ENCODE peak calls at places on chromosome 15, in five cellular contexts. X, T, Y, N and F are unnamed samples. For H3K9me3, the result is how much of the 10 kb centered on the place peaks cover.

GRCh38 chr15:50943623-50944022 is 35.1 kb downstream of the AP4E1 start:
- DNase-seq in X (no peak), T (no peak), Y (no peak), N (no peak), F (no peak)

GRCh38 chr15:66722757-66723540 is 20.9 kb downstream of the SMAD6 start:
- DNase-seq in X (no peak), T (no peak), Y (no peak), N (no peak), F (no peak)

GRCh38 chr15:77901251-77901881 is 176.1 kb downstream of the TBC1D2B start:
- DNase-seq in X (no peak), T (no peak), Y (no peak), N (no peak), F (no peak)

GRCh38 chr15:41607033-41607432 is 48.0 kb downstream of the TYRO3 start:
- DNase-seq in X (peak), T (no peak), Y (no peak), N (no peak), F (no peak)

GRCh38 chr15:99726333-99726732 is 6.9 kb downstream of the LYSMD4 start:
- DNase-seq in X (no peak), T (no peak), Y (no peak), N (no peak), F (no peak)

GRCh38 chr15:74340139-74340538 is 27.3 kb downstream of the CYP11A1 start:
- DNase-seq in X (no peak), T (no peak), Y (no peak), N (no peak), F (no peak)

GRCh38 chr15:63509056-63509696 is 4.8 kb downstream of the USP3 start:
- DNase-seq in X (no peak), T (no peak), Y (no peak), N (no peak), F (no peak)

GRCh38 chr15:77481670-77482069 is 61.0 kb downstream of the HMG20A start:
- DNase-seq in X (no peak), T (no peak), Y (no peak), N (no peak), F (no peak)

GRCh38 chr15:100928632-100929280 is 9.6 kb downstream of the LRRK1 start:
- DNase-seq in X (no peak), T (no peak), Y (no peak), N (no peak), F (no peak)

GRCh38 chr15:44584162-44584749 is 47.3 kb downstream of the EIF3J start:
- DNase-seq in X (peak), T (no peak), Y (peak), N (peak), F (no peak)

GRCh38 chr15:85289677-85290365 is 90.6 kb upstream of the AKAP13 start:
- DNase-seq in X (peak), T (no peak), Y (peak), N (peak), F (no peak)

GRCh38 chr15:90839187-90840071 is 29.0 kb upstream of the FURIN start:
- DNase-seq in X (peak), T (no peak), Y (peak), N (no peak), F (no peak)

GRCh38 chr15:38647683-38648082 is 83.1 kb upstream of the RASGRP1 start:
- DNase-seq in X (peak), T (no peak), Y (no peak), N (no peak), F (no peak)

GRCh38 chr15:65097651-65098263 is 17.2 kb downstream of the UBAP1L start:
- DNase-seq in X (no peak), T (no peak), Y (no peak), N (no peak), F (no peak)

GRCh38 chr15:25182736-25183445 is 228.1 kb downstream of the SNRPN start:
- DNase-seq in X (no peak), T (no peak), Y (no peak), N (no peak), F (no peak)
- H3K9me3 ChIP-seq in X (under half), T (under half), Y (under half), N (under half), F (under half)

DNA sequence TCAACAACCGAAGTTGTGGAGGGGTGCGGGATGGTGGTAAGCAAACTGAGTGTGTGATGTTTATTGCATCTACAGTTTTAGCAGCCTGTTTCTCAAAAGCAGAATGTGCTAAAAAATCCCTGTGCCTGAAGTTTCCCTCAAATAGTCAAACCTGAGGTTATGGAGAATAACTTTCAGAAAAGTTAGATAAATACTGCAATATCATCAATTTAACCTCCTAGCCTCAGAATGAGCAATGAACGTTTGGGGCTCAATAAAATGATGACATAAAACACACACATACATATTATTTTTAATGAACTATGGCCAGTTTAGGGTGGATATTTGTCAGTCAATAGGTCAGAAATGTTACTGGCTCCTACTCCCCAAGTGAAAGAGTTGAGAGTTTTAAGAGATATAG is 201.6 kb downstream of the SEMA6D start:
- DNase-seq in X (no peak), T (no peak), Y (no peak), N (no peak), F (no peak)
- H3K9me3 ChIP-seq in X (under half), T (under half), Y (under half), N (under half), F (under half)

GRCh38 chr15:21262851-21263400 is 177.4 kb downstream of the POTEB3 start:
- DNase-seq in X (peak), T (no peak), Y (no peak), N (peak), F (no peak)
- H3K9me3 ChIP-seq in X (under half), T (under half), Y (under half), N (under half), F (under half)

DNA sequence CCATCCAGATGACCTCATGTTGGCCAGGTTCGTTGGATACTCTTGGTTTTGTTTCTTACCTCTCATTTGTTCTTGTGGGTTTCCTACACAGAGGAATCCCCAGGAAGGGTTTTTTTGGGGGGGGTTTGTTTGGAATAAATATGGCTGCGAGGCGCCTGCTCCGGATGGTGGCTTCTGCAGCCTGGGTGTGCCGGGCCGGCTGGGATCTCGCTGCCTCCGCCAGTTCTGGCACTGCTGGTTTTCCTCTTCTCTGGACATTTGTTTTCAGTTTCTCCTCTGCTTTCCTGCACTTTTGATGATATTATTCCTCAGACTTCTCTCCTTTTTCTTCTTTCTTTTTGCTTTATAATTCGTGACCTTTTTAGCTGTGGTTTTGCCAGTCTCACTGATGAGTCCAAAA is 187.4 kb downstream of the OR4M2 start:
- DNase-seq in X (no peak), T (no peak), Y (no peak), N (peak), F (no peak)
- H3K9me3 ChIP-seq in X (under half), T (under half), Y (under half), N (under half), F (under half)

GRCh38 chr15:97126556-97127233 is 796.2 kb downstream of the NR2F2 start:
- DNase-seq in X (no peak), T (no peak), Y (no peak), N (no peak), F (no peak)

GRCh38 chr15:97129684-97130083 is 799.2 kb downstream of the NR2F2 start:
- DNase-seq in X (no peak), T (no peak), Y (no peak), N (no peak), F (no peak)

GRCh38 chr15:97124790-97125189 is 794.3 kb downstream of the NR2F2 start:
- DNase-seq in X (no peak), T (no peak), Y (no peak), N (no peak), F (no peak)
- H3K9me3 ChIP-seq in X (under half), T (under half), Y (under half), N (under half), F (under half)

DNA sequence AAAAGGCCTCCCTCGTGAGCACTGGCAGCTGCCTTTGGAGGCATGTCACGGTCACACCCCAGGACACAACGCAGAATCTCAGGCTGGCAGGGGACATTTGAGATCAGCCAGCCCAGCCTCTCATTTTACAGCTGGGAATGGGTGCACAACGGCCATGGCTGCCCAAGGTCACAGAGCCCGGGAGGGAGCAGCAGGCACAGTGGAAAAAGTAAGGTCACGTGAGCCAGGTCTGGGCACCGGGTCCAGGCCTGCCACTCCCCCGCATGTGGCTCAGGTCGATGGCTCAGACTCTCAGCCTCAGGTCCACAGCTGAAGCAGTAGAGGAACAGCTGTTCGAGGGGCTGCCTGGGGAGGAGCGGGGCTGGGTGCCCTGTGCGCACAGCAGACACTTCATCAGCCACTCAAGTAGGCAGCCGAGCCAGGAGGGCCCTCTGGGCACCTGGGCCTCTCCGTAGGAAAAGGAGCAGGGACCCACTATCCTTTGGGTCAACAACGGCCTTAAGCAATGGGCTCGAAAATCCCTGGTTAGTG is 260.6 kb downstream of the GOLGA6L6 start:
- DNase-seq in X (no peak), T (no peak), Y (no peak), N (no peak), F (no peak)
- H3K9me3 ChIP-seq in X (under half), T (under half), Y (under half), N (under half), F (under half)

DNA sequence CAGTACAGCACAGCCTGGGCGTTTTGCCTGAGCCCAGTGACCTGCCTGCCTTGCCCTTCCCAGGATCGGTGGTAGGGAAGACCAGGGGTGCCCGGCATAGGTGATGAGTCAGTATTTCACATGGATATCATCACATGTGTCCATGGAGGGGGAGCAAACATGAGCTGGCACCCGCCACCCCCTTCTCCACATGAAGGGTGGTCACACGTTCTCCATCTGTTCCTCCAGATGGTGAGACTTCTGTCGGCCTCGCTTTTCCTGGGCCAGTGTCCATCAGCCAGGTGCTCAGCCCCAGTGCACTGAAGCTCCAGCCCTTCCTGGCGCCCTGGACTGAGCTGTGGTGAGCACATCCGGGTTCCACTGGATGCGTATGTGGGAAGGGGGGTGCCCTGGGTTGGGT is 208.4 kb downstream of the UBE3A start:
- DNase-seq in X (no peak), T (no peak), Y (no peak), N (no peak), F (no peak)
- H3K9me3 ChIP-seq in X (under half), T (under half), Y (under half), N (under half), F (under half)

DNA sequence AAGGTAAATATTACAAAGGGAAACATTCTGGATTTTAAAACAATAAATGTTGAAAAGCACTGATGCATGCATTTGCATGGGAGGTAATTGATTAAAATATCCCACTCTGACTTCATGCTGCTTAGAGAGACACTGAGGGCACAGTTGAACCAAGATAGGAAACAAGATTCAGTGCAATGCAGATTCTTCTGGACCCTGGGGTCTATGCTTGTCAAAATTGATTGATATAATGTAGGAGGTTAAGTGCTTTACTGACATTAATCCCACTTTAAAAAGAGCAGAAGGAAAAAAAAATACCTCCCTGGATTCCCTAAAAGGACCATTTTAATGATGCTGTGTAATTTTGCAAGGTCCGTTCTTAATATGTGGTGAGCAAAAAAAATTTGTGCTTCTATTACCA is 454.2 kb downstream of the GABRB3 start:
- DNase-seq in X (no peak), T (no peak), Y (no peak), N (no peak), F (no peak)
- H3K9me3 ChIP-seq in X (under half), T (under half), Y (under half), N (under half), F (under half)

GRCh38 chr15:25236861-25237155 is 202.0 kb downstream of the UBE3A start:
- DNase-seq in X (no peak), T (no peak), Y (no peak), N (no peak), F (no peak)

GRCh38 chr15:25233766-25234350 is 205.0 kb downstream of the UBE3A start:
- DNase-seq in X (no peak), T (no peak), Y (no peak), N (no peak), F (no peak)

GRCh38 chr15:25236143-25236860 is 202.5 kb downstream of the UBE3A start:
- DNase-seq in X (no peak), T (no peak), Y (no peak), N (no peak), F (no peak)

GRCh38 chr15:25235391-25235790 is 203.4 kb downstream of the UBE3A start:
- DNase-seq in X (no peak), T (no peak), Y (no peak), N (no peak), F (no peak)

DNA sequence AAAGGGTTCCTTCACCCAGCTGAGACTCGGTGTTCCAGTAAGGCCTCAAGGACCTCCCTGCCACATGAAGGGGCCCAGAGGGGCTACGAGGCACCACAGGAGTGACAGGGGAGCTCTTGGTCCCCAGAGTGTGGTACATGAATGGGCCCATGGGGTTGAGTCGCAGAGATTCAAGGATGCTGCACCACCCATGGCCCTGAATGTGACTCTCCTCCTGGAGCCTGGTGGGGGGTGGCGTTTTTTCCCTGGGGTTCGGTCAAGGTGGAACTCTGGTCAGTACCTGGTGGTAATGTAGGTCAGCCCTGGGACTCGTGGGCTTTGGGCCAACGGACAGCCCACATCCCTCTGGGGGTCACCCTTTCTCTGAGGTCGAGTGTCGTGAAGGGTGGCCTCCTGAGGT is 204.0 kb downstream of the UBE3A start:
- DNase-seq in X (no peak), T (no peak), Y (no peak), N (no peak), F (no peak)
- H3K9me3 ChIP-seq in X (under half), T (under half), Y (under half), N (under half), F (under half)